ENCODE peak calls at places on chromosomes 7 and 10, in five cellular contexts. N is activated CD8-positive, alpha-beta memory T cell treated with anti-CD3 and anti-CD28 coated beads for 24 hours; Q is ELR; Y is lower leg skin; L is LoVo. P is an unnamed sample.

GRCh38 chr7:69728299-69728698 is 130.0 kb downstream of the AUTS2 start:
- DNase-seq in N (no peak), Q (no peak), Y (no peak), L (no peak), P (no peak)

GRCh38 chr7:29019896-29020295 is 61.8 kb upstream of the TRIL start:
- DNase-seq in Q (no peak), L (no peak), Y (no peak), N (no peak), P (no peak)

GRCh38 chr10:74223755-74224530 is 72.9 kb downstream of the ADK start:
- DNase-seq in Q (peak), L (no peak), N (no peak), Y (no peak), P (no peak)

GRCh38 chr7:151745090-151745638 is 131.8 kb downstream of the PRKAG2 start:
- DNase-seq in N (no peak), L (peak), Q (peak), Y (no peak), P (peak)

GRCh38 chr7:46131916-46132795 is 211.1 kb upstream of the IGFBP3 start:
- DNase-seq in L (no peak), Y (no peak), N (no peak), Q (peak), P (no peak)

GRCh38 chr10:7889947-7890542 is 71.7 kb downstream of the TAF3 start:
- DNase-seq in L (no peak), Q (no peak), N (no peak), Y (no peak), P (no peak)

GRCh38 chr7:70634610-70635068 is 497.3 kb upstream of the GALNT17 start:
- DNase-seq in L (no peak), Q (peak), Y (no peak), N (no peak), P (no peak)

GRCh38 chr10:43411536-43411935 is 2.5 kb upstream of the HNRNPF start:
- DNase-seq in N (no peak), L (no peak), Q (peak), Y (no peak), P (no peak)

GRCh38 chr10:110632591-110633215 is 11.4 kb upstream of the RBM20 start:
- DNase-seq in L (no peak), Y (no peak), N (no peak), Q (peak), P (no peak)

GRCh38 chr7:149870701-149871483 is 2.9 kb upstream of the ATP6V0E2 start:
- DNase-seq in L (no peak), N (no peak), Q (no peak), Y (peak), P (peak)

GRCh38 chr7:1922071-1922869 is 252.2 kb downstream of the ELFN1 start:
- DNase-seq in Y (no peak), Q (no peak), L (no peak), N (peak), P (no peak)

GRCh38 chr10:59240581-59241183 is 64.2 kb downstream of the PHYHIPL start:
- DNase-seq in Q (peak), N (no peak), Y (no peak), L (peak), P (no peak)

GRCh38 chr10:104835422-104835821 is 194.3 kb downstream of the SORCS3 start:
- DNase-seq in N (no peak), L (no peak), Y (no peak), Q (no peak), P (no peak)

GRCh38 chr10:110399163-110400094 is 94.7 kb upstream of the SMNDC1 start:
- DNase-seq in Y (no peak), Q (peak), L (peak), N (no peak), P (no peak)

GRCh38 chr7:124667312-124667711 is 98.3 kb downstream of the GPR37 start:
- DNase-seq in L (no peak), Y (no peak), Q (no peak), N (no peak), P (no peak)

GRCh38 chr7:90629306-90629918 is 33.3 kb downstream of the CDK14 start:
- DNase-seq in N (no peak), Q (peak), L (peak), Y (no peak), P (no peak)

GRCh38 chr7:143216151-143216550 is 5.7 kb upstream of the TAS2R40 start:
- DNase-seq in Y (no peak), N (no peak), L (no peak), Q (peak), P (no peak)

GRCh38 chr10:74439213-74439612 is 288.2 kb downstream of the ADK start:
- DNase-seq in Y (no peak), Q (no peak), N (no peak), L (no peak), P (no peak)

GRCh38 chr7:124679826-124680225 is 85.8 kb downstream of the GPR37 start:
- DNase-seq in N (no peak), Y (no peak), Q (no peak), L (no peak), P (no peak)

P was measured in coronary artery.